ENCODE peak calls at places on chromosomes 16 and 17, in ten cellular contexts. One of them, this sample, is unnamed.

GRCh38 chr17:8746501-8747236 is 2.0 kb upstream of the CCDC42 start:
- DNase-seq in activated effector memory CD4-positive, alpha-beta T cell treated with Interleukin-2 at 50 U/mL for 16 hours: no peak
- DNase-seq in LoVo: no peak
- DNase-seq in stomach: no peak
- DNase-seq in NCI-H345: no peak
- DNase-seq in left colon: no peak
- DNase-seq in activated T-cell treated with anti-CD3 and anti-CD28 coated beads, Interleukin-2, amount 50 U/mL, for 4 hours: no peak
- DNase-seq in NCI-H774: no peak
- DNase-seq in spleen: no peak
- DNase-seq in iris pigment epithelial cell: no peak
- DNase-seq in this sample: no peak

GRCh38 chr17:38914741-38915638 is 10.4 kb upstream of the LASP1NB start:
- DNase-seq in activated effector memory CD4-positive, alpha-beta T cell treated with Interleukin-2 at 50 U/mL for 16 hours: no peak
- DNase-seq in LoVo: no peak
- DNase-seq in stomach: peak
- DNase-seq in NCI-H345: no peak
- DNase-seq in left colon: no peak
- DNase-seq in activated T-cell treated with anti-CD3 and anti-CD28 coated beads, Interleukin-2, amount 50 U/mL, for 4 hours: no peak
- DNase-seq in NCI-H774: no peak
- DNase-seq in spleen: peak
- DNase-seq in iris pigment epithelial cell: no peak
- DNase-seq in this sample: no peak

GRCh38 chr17:74860229-74860998 is 729 bp upstream of the GRIN2C start:
- DNase-seq in activated effector memory CD4-positive, alpha-beta T cell treated with Interleukin-2 at 50 U/mL for 16 hours: no peak
- DNase-seq in LoVo: no peak
- DNase-seq in stomach: no peak
- DNase-seq in NCI-H345: no peak
- DNase-seq in left colon: no peak
- DNase-seq in activated T-cell treated with anti-CD3 and anti-CD28 coated beads, Interleukin-2, amount 50 U/mL, for 4 hours: no peak
- DNase-seq in NCI-H774: no peak
- DNase-seq in spleen: no peak
- DNase-seq in iris pigment epithelial cell: no peak
- DNase-seq in this sample: no peak

GRCh38 chr16:29820730-29821662 is 734 bp downstream of the MVP start:
- DNase-seq in activated effector memory CD4-positive, alpha-beta T cell treated with Interleukin-2 at 50 U/mL for 16 hours: peak
- DNase-seq in LoVo: peak
- DNase-seq in stomach: peak
- DNase-seq in NCI-H345: no peak
- DNase-seq in left colon: peak
- DNase-seq in activated T-cell treated with anti-CD3 and anti-CD28 coated beads, Interleukin-2, amount 50 U/mL, for 4 hours: peak
- DNase-seq in NCI-H774: no peak
- DNase-seq in spleen: peak
- DNase-seq in iris pigment epithelial cell: no peak
- DNase-seq in this sample: no peak

GRCh38 chr17:49439305-49439672 is 24.6 kb upstream of the PHB1 start:
- DNase-seq in activated effector memory CD4-positive, alpha-beta T cell treated with Interleukin-2 at 50 U/mL for 16 hours: no peak
- DNase-seq in LoVo: no peak
- DNase-seq in stomach: no peak
- DNase-seq in NCI-H345: no peak
- DNase-seq in left colon: no peak
- DNase-seq in activated T-cell treated with anti-CD3 and anti-CD28 coated beads, Interleukin-2, amount 50 U/mL, for 4 hours: no peak
- DNase-seq in NCI-H774: no peak
- DNase-seq in spleen: no peak
- DNase-seq in iris pigment epithelial cell: no peak
- DNase-seq in this sample: no peak

GRCh38 chr17:81902653-81903414 is 796 bp downstream of the NPB start:
- DNase-seq in activated effector memory CD4-positive, alpha-beta T cell treated with Interleukin-2 at 50 U/mL for 16 hours: no peak
- DNase-seq in LoVo: no peak
- DNase-seq in stomach: no peak
- DNase-seq in NCI-H345: no peak
- DNase-seq in left colon: no peak
- DNase-seq in activated T-cell treated with anti-CD3 and anti-CD28 coated beads, Interleukin-2, amount 50 U/mL, for 4 hours: no peak
- DNase-seq in NCI-H774: no peak
- DNase-seq in spleen: no peak
- DNase-seq in iris pigment epithelial cell: no peak
- DNase-seq in this sample: no peak

GRCh38 chr16:1492923-1493745 is at the start of gene TELO2:
- DNase-seq in activated effector memory CD4-positive, alpha-beta T cell treated with Interleukin-2 at 50 U/mL for 16 hours: peak
- DNase-seq in LoVo: peak
- DNase-seq in stomach: peak
- DNase-seq in NCI-H345: peak
- DNase-seq in left colon: peak
- DNase-seq in activated T-cell treated with anti-CD3 and anti-CD28 coated beads, Interleukin-2, amount 50 U/mL, for 4 hours: peak
- DNase-seq in NCI-H774: peak
- DNase-seq in spleen: peak
- DNase-seq in iris pigment epithelial cell: peak
- DNase-seq in this sample: peak

GRCh38 chr17:7204335-7204734 is 15.3 kb downstream of the DLG4 start:
- DNase-seq in activated effector memory CD4-positive, alpha-beta T cell treated with Interleukin-2 at 50 U/mL for 16 hours: no peak
- DNase-seq in LoVo: no peak
- DNase-seq in stomach: no peak
- DNase-seq in NCI-H345: no peak
- DNase-seq in left colon: no peak
- DNase-seq in activated T-cell treated with anti-CD3 and anti-CD28 coated beads, Interleukin-2, amount 50 U/mL, for 4 hours: no peak
- DNase-seq in NCI-H774: no peak
- DNase-seq in spleen: peak
- DNase-seq in iris pigment epithelial cell: no peak
- DNase-seq in this sample: no peak

GRCh38 chr16:31143036-31143888 is 6.6 kb downstream of the PRSS36 start:
- DNase-seq in activated effector memory CD4-positive, alpha-beta T cell treated with Interleukin-2 at 50 U/mL for 16 hours: no peak
- DNase-seq in LoVo: no peak
- DNase-seq in stomach: no peak
- DNase-seq in NCI-H345: no peak
- DNase-seq in left colon: peak
- DNase-seq in activated T-cell treated with anti-CD3 and anti-CD28 coated beads, Interleukin-2, amount 50 U/mL, for 4 hours: no peak
- DNase-seq in NCI-H774: no peak
- DNase-seq in spleen: peak
- DNase-seq in iris pigment epithelial cell: no peak
- DNase-seq in this sample: no peak

GRCh38 chr16:55655709-55656694 is at the start of gene SLC6A2:
- DNase-seq in activated effector memory CD4-positive, alpha-beta T cell treated with Interleukin-2 at 50 U/mL for 16 hours: no peak
- DNase-seq in LoVo: no peak
- DNase-seq in stomach: no peak
- DNase-seq in NCI-H345: no peak
- DNase-seq in left colon: no peak
- DNase-seq in activated T-cell treated with anti-CD3 and anti-CD28 coated beads, Interleukin-2, amount 50 U/mL, for 4 hours: no peak
- DNase-seq in NCI-H774: no peak
- DNase-seq in spleen: no peak
- DNase-seq in iris pigment epithelial cell: no peak
- DNase-seq in this sample: no peak

GRCh38 chr16:78505544-78506371 is 406.3 kb downstream of the WWOX start:
- DNase-seq in activated effector memory CD4-positive, alpha-beta T cell treated with Interleukin-2 at 50 U/mL for 16 hours: no peak
- DNase-seq in LoVo: no peak
- DNase-seq in stomach: peak
- DNase-seq in NCI-H345: peak
- DNase-seq in left colon: peak
- DNase-seq in activated T-cell treated with anti-CD3 and anti-CD28 coated beads, Interleukin-2, amount 50 U/mL, for 4 hours: no peak
- DNase-seq in NCI-H774: no peak
- DNase-seq in spleen: no peak
- DNase-seq in iris pigment epithelial cell: no peak
- DNase-seq in this sample: no peak

This sample was measured in CD14-positive monocyte.